ENCODE peak calls at places on chromosomes 16 and 17, in six cellular contexts. F is Panc1, I is GM12878, M is K562, H is upper lobe of left lung, D is GM23338. W is an unnamed sample.

GRCh38 chr16:49544828-49545227 is 171.2 kb downstream of the C16orf78 start:
- ATAC-seq in H (no peak), I (no peak), F (no peak), D (no peak), M (no peak), W (no peak)

GRCh38 chr17:72136692-72137550 is 16.1 kb downstream of the SOX9 start:
- ATAC-seq in D (no peak), I (no peak), M (no peak), F (peak; percentile 73), H (no peak), W (no peak)

GRCh38 chr16:71645450-71645849 is 19.5 kb downstream of the MARVELD3 start:
- ATAC-seq in D (peak; percentile 76), I (peak; percentile 77), F (peak; percentile 81), H (no peak), M (peak; percentile 94), W (no peak)

GRCh38 chr16:22014271-22014873 is 6.5 kb downstream of the MOSMO start:
- ATAC-seq in H (no peak), F (no peak), D (no peak), I (peak; percentile 78), M (no peak), W (no peak)

GRCh38 chr17:42270175-42270545 is 6.0 kb downstream of the STAT5B start:
- ATAC-seq in F (no peak), H (no peak), D (no peak), M (no peak), I (no peak), W (no peak)

GRCh38 chr16:29702307-29702706 is 23.3 kb downstream of the QPRT start:
- ATAC-seq in F (no peak), M (no peak), I (peak; percentile 57), H (no peak), D (no peak), W (no peak)

GRCh38 chr17:16512011-16512410 is 20.0 kb upstream of the LRRC75A start:
- ATAC-seq in D (peak; percentile 76), F (no peak), I (no peak), H (no peak), M (no peak), W (no peak)

GRCh38 chr17:145671-146541 is 8.5 kb downstream of the SCGB1C2 start:
- ATAC-seq in M (no peak), D (no peak), I (no peak), H (no peak), F (no peak), W (no peak)

GRCh38 chr17:36089888-36090836 is at the start of gene CCL3:
- ATAC-seq in H (peak; percentile 60), M (no peak), I (peak; percentile 70), F (no peak), D (no peak), W (peak; percentile 55)

GRCh38 chr17:82072827-82073226 is 7.2 kb upstream of the DUS1L start:
- ATAC-seq in D (no peak), I (no peak), H (no peak), M (no peak), F (no peak), W (no peak)

GRCh38 chr16:15764112-15764511 is 92.7 kb downstream of the MYH11 start:
- ATAC-seq in M (no peak), D (no peak), I (no peak), F (no peak), H (no peak), W (no peak)

GRCh38 chr16:46918905-46919792 is 35.0 kb downstream of the GPT2 start:
- ATAC-seq in I (peak; percentile 84), H (no peak), M (peak; percentile 67), F (no peak), D (no peak), W (no peak)

GRCh38 chr17:71899317-71899716 is 221.5 kb upstream of the SOX9 start:
- ATAC-seq in M (no peak), H (no peak), D (no peak), F (no peak), I (no peak), W (no peak)

GRCh38 chr17:71453876-71454422 is 666.9 kb upstream of the SOX9 start:
- ATAC-seq in F (no peak), H (no peak), D (no peak), M (no peak), I (no peak), W (no peak)

GRCh38 chr16:89547291-89547690 is 13.2 kb upstream of the RPL13 start:
- ATAC-seq in H (no peak), M (no peak), D (no peak), F (no peak), I (no peak), W (no peak)

GRCh38 chr16:68073902-68074760 is 11.0 kb upstream of the NFATC3 start:
- ATAC-seq in D (no peak), F (no peak), I (peak; percentile 4), M (no peak), H (no peak), W (no peak)

GRCh38 chr17:82978354-82978753 is 101.1 kb upstream of the METRNL start:
- ATAC-seq in D (no peak), I (no peak), M (no peak), F (no peak), H (no peak), W (no peak)

GRCh38 chr16:81569361-81570034 is 124.9 kb downstream of the CMIP start:
- ATAC-seq in F (no peak), H (no peak), I (no peak), D (no peak), M (no peak), W (no peak)

GRCh38 chr17:78332530-78332929 is 27.3 kb downstream of the SOCS3 start:
- ATAC-seq in I (no peak), H (no peak), F (no peak), D (no peak), M (no peak), W (no peak)

GRCh38 chr17:78327880-78328279 is 32.0 kb downstream of the SOCS3 start:
- ATAC-seq in F (no peak), I (no peak), D (no peak), M (no peak), H (no peak), W (no peak)

GRCh38 chr17:78330570-78331224 is 29.2 kb downstream of the SOCS3 start:
- ATAC-seq in D (no peak), H (no peak), M (no peak), F (peak; percentile 49), I (no peak), W (peak; percentile 52)

GRCh38 chr17:78332991-78333390 is 26.9 kb downstream of the SOCS3 start:
- ATAC-seq in D (no peak), I (no peak), M (no peak), H (no peak), F (no peak), W (no peak)

DNA sequence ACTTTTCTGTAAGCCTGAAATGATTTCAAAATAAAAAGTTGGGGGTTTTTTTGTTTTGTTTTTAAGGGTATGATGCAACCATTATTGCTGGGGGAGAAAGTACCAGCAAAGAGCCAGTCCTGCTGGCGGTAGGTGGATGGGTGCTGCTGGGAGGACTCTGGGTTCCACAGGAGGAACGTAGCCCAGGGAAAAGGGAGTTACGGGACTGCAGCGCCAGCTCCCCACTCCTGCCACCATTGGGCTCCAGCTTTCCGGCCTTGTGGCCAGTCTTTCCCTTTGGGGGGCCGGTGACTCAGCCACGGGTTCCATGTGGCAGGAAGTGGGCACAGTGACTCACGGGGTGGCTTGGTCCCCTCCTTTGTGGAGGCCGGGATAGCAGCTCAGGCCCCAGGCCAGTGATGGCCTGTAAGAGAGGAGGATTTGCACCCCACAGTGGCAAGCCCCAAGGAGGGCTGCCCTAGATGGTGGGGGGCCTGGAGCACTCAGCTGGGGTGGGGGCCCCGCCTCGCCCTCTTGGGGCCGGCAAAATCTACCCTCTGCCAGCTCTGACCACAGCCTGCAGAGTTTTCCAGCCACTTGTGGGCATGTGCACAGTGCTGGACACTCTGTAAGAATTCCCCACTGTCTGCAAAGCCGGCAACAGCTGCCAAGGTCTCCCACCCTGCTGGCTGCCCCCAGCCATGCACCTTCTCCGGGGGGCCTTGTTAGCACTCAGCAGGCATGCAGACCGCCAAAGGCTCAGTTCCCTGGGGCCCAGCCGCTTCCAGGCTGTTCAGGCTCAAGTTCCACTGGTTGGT is 30.4 kb downstream of the SOCS3 start:
- ATAC-seq in H (peak; percentile 27), F (peak; percentile 69), D (no peak), M (peak; percentile 13), I (peak; percentile 69), W (peak; percentile 4)
- TF ChIP-seq POLR2AphosphoS5 in H (no peak), F (no peak), D (no peak), M (no peak), I (no peak), W (no peak)

DNA sequence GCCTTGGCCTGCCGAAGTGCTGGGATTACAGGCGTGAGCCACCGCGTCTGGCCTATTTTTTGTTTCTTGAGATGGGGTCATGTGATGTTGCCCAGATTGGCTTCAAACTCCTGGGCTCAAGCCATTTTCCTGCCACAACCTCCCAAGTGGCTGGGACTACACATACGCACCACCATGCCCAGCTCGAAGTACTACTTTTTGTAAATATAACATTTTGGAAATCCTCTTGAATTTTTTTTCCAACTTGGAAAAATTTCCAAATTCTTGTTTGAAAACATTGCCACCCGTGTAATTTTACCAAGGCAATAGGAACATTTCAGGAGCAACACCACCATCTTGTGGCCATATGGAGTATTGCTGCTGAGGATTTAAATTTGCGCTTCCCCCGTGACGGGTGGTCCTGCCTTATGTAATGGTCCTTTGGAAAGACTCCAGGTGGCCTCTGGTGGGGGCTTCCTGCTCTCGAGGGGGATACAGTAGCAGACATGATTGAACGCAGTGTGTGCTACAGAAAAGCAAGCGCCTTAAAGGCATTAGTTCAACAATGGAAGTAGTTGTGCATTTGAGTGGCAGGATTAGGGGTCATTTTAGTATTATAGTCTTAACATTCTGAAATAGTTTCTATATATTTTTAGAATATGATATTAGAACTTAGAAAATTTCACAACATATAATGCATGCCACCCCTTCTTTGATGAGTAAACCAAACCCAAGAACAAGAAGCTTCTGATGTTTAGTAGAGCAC is 8.0 kb downstream of the FLYWCH1 start:
- ATAC-seq in D (peak; percentile 72), I (peak; percentile 70), M (peak; percentile 70), H (peak; percentile 84), F (peak; percentile 63), W (peak; percentile 84)
- TF ChIP-seq POLR2AphosphoS5 in D (no peak), I (no peak), M (no peak), H (no peak), F (no peak), W (peak; percentile 24)

GRCh38 chr17:8481089-8481488 is 45.4 kb downstream of the NDEL1 start:
- ATAC-seq in D (no peak), F (no peak), M (no peak), I (no peak), H (no peak), W (no peak)
- TF ChIP-seq POLR2AphosphoS5 in D (no peak), F (no peak), M (no peak), I (no peak), H (no peak), W (no peak)

DNA sequence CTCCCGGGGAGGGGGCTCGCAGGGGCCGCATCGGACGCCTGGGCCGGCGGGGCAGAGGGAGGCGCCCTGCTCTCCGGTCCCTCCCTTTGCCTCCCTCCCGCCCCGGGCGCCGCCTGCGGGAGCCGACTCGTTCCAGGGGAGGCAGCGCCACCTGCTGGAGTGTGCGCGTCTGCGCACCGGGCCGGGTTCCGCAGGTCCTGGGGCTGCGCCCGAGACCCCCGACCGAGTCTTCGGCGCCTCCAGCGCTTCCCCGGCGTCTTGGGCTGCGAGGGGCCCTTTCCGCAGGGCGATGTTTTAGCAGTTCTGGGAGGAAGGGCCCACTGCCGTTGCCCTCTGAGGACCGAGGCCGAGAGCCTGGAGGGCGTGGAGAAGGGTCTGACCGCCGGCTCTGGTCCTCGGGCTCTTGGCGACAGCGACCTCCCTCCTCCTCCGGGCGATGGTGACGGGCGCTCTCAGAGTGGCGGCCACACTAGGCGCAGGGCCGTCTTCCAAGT is 106.3 kb downstream of the SEC14L1 start:
- ATAC-seq in I (peak; percentile 88), M (peak; percentile 98), D (peak; percentile 96), F (peak; percentile 92), H (peak; percentile 91), W (peak; percentile 89)
- TF ChIP-seq POLR2AphosphoS5 in I (no peak), M (no peak), D (no peak), F (no peak), H (no peak), W (no peak)